ENCODE peak calls at places on chromosome 16, in seven cellular contexts. G, C, X, W, O, N and Q are unnamed samples.

GRCh38 chr16:67191995-67192681 is at the start of gene E2F4:
- DNase-seq in C (peak), X (peak), G (peak), W (peak), N (peak), O (peak), Q (peak)

GRCh38 chr16:65967376-65967775 is 399.1 kb upstream of the CDH5 start:
- DNase-seq in N (no peak), W (no peak), O (no peak), X (no peak), C (peak), G (no peak), Q (no peak)

GRCh38 chr16:2874032-2874431 is 9.0 kb upstream of the FLYWCH2 start:
- DNase-seq in X (no peak), C (no peak), W (no peak), O (no peak), G (no peak), N (no peak), Q (no peak)

GRCh38 chr16:23729503-23730424 is 16.7 kb upstream of the ERN2 start:
- DNase-seq in O (no peak), W (peak), N (no peak), X (no peak), C (peak), G (no peak), Q (no peak)

GRCh38 chr16:17304124-17304813 is 166.5 kb downstream of the XYLT1 start:
- DNase-seq in W (no peak), G (no peak), X (no peak), N (no peak), O (peak), C (no peak), Q (no peak)

GRCh38 chr16:2860826-2861567 is 3.0 kb upstream of the PRSS22 start:
- DNase-seq in C (no peak), O (no peak), W (no peak), N (no peak), X (no peak), G (no peak), Q (no peak)

GRCh38 chr16:79599256-79599836 is 1.2 kb downstream of the MAF start:
- DNase-seq in N (no peak), O (no peak), C (no peak), W (peak), G (peak), X (peak), Q (peak)

GRCh38 chr16:84950906-84951305 is 60.4 kb downstream of the ZDHHC7 start:
- DNase-seq in X (no peak), G (peak), O (no peak), C (no peak), N (no peak), W (peak), Q (no peak)

GRCh38 chr16:10828851-10829331 is 10.3 kb upstream of the TVP23A start:
- DNase-seq in O (peak), C (peak), N (no peak), G (no peak), W (no peak), X (no peak), Q (no peak)

GRCh38 chr16:88454315-88455057 is 1.4 kb downstream of the ZFPM1 start:
- DNase-seq in C (no peak), G (peak), W (no peak), N (no peak), X (peak), O (no peak), Q (peak)

GRCh38 chr16:72536673-72537435 is 364.9 kb upstream of the PMFBP1 start:
- DNase-seq in N (no peak), C (no peak), W (no peak), O (no peak), X (no peak), G (no peak), Q (no peak)

GRCh38 chr16:2057438-2057837 is 9.7 kb downstream of the TSC2 start:
- DNase-seq in N (no peak), O (no peak), G (no peak), C (no peak), W (no peak), X (no peak), Q (no peak)

GRCh38 chr16:75377971-75378386 is 55.3 kb downstream of the CFDP1 start:
- DNase-seq in G (no peak), W (peak), N (no peak), O (no peak), C (peak), X (peak), Q (no peak)

GRCh38 chr16:74487634-74488495 is 66.6 kb upstream of the CLEC18B start:
- DNase-seq in X (no peak), O (no peak), W (peak), N (no peak), G (no peak), C (no peak), Q (no peak)

GRCh38 chr16:53126390-53126789 is 71.6 kb downstream of the CHD9 start:
- DNase-seq in N (no peak), C (no peak), X (no peak), O (no peak), G (no peak), W (no peak), Q (no peak)

GRCh38 chr16:55543470-55543869 is 23.0 kb upstream of the CAPNS2 start:
- DNase-seq in G (no peak), X (no peak), O (no peak), W (peak), N (no peak), C (no peak), Q (no peak)

GRCh38 chr16:57530531-57531252 is 5.7 kb downstream of the CCDC102A start:
- DNase-seq in N (no peak), W (no peak), O (no peak), X (no peak), G (no peak), C (no peak), Q (no peak)

GRCh38 chr16:17282247-17282646 is 188.5 kb downstream of the XYLT1 start:
- DNase-seq in N (no peak), W (no peak), O (no peak), C (no peak), X (no peak), G (no peak), Q (no peak)

GRCh38 chr16:67019171-67019570 is 9.8 kb upstream of the CBFB start:
- DNase-seq in C (no peak), O (no peak), W (no peak), G (no peak), X (no peak), N (no peak), Q (no peak)